ENCODE peak calls at places on chromosomes 3 and 15, in four cellular contexts. J, S, C and X are unnamed samples.

GRCh38 chr15:31172606-31173005 is 71.1 kb upstream of the TRPM1 start:
- DNase-seq in J (no peak), S (no peak), C (no peak), X (no peak)

GRCh38 chr3:193053031-193053430 is 135.4 kb upstream of the MB21D2 start:
- DNase-seq in J (no peak), S (no peak), C (no peak), X (no peak)

GRCh38 chr15:82536409-82537350 is 3.6 kb downstream of the RPS17 start:
- DNase-seq in J (no peak), S (no peak), C (no peak), X (no peak)

GRCh38 chr3:148466143-148466542 is 231.6 kb upstream of the AGTR1 start:
- DNase-seq in J (no peak), S (no peak), C (peak; percentile 80), X (no peak)

GRCh38 chr15:53472883-53473282 is 286.6 kb downstream of the WDR72 start:
- DNase-seq in J (no peak), S (no peak), C (no peak), X (no peak)

GRCh38 chr15:73927003-73927475 is 777 bp downstream of the LOXL1 start:
- DNase-seq in J (no peak), S (peak; percentile 64), C (no peak), X (no peak)

GRCh38 chr3:14377838-14378169 is 24.6 kb upstream of the SLC6A6 start:
- DNase-seq in J (no peak), S (no peak), C (no peak), X (no peak)

GRCh38 chr15:74311734-74312444 is 55.6 kb downstream of the CYP11A1 start:
- DNase-seq in J (no peak), S (no peak), C (no peak), X (no peak)

GRCh38 chr3:127791221-127791913 is 30.9 kb downstream of the MGLL start:
- DNase-seq in J (no peak), S (no peak), C (peak; percentile 53), X (peak; percentile 84)

GRCh38 chr3:94043285-94043684 is 14.9 kb upstream of the STX19 start:
- DNase-seq in J (no peak), S (no peak), C (no peak), X (peak; percentile 42)

GRCh38 chr15:38589502-38589901 is 24.9 kb upstream of the RASGRP1 start:
- DNase-seq in J (no peak), S (no peak), C (peak; percentile 73), X (peak; percentile 42)

GRCh38 chr3:13706886-13707285 is 158.0 kb downstream of the FBLN2 start:
- DNase-seq in J (peak; percentile 1), S (peak; percentile 3), C (no peak), X (no peak)

DNA sequence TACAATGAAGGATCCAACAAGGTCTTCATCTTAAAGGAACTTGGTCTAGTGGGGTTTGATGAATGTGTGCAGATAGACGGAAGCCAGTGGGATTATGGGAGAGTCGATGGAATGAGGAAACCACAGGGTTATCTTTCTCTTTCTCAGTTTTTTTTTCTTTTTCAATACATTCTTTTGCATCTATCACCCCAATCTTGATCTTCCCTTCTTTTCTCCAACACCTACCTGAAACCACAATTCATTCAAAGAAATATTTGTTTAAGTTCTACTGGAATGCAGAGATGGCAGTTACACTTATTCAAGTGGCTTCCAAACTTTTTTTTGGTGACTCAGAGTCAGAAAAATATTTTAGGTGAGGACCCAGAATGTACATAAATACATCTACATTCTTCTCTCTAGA is 1.7 kb downstream of the TMEM212 start:
- DNase-seq in J (no peak), S (no peak), C (peak; percentile 51), X (no peak)
- H3K27ac ChIP-seq in J (no peak overlapping the region), S (no peak overlapping the region), C (no peak overlapping the region), X (no peak overlapping the region)

DNA sequence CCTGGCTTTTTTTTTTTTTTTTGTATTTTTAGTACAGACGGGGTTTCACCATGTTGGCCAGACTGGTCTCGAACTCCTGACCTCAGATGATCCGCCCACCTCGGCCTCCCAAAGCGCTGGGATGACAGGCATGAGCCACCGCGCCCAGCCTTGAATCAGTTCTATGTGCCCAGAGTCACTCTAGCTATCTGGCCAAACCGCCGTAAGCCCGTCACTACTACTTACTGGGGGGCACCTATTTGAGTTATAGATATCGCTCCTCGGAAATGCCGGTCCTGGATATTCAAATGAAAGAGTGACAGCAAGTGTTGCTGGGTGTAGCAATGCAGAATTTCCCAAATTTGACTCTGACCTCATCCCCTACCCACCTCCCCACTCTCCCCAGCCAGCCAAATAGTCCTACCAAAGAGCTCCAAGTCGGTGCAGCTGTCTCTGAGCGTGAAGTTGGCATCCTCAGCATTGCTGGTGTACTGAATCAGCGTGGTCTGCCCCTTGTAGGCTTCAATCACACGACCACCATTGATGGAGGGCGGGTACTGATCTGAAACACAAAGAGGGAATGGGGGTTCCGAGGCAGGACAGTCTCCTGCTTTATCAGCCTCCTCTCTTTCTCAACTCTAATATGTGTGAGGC is 38.1 kb downstream of the MUC20 start:
- DNase-seq in J (no peak), S (no peak), C (no peak), X (no peak)
- H3K27me3 ChIP-seq in J (no peaks in the 10 kb centered on the region), S (no peaks in the 10 kb centered on the region), C (peaks cover 37% of the 10 kb centered on the region), X (no peaks in the 10 kb centered on the region)

GRCh38 chr3:188687389-188687788 is 484.4 kb upstream of the TPRG1 start:
- DNase-seq in J (no peak), S (peak; percentile 22), C (peak; percentile 85), X (no peak)
- H3K27ac ChIP-seq in J (no peak overlapping the region), S (no peak overlapping the region), C (peak overlapping the region; percentile 59), X (no peak overlapping the region)

GRCh38 chr3:169659858-169660614 is 3.5 kb downstream of the MECOM start:
- DNase-seq in J (peak; percentile 20), S (no peak), C (no peak), X (no peak)
- H3K27me3 ChIP-seq in J (peaks cover 9% of the 10 kb centered on the region), S (no peaks in the 10 kb centered on the region), C (peaks cover 61% of the 10 kb centered on the region), X (no peaks in the 10 kb centered on the region)